ENCODE peak calls at places on chromosome 3, in eight cellular contexts. One of them, this sample, is unnamed.

GRCh38 chr3:48788544-48789162 is 59.0 kb downstream of the PRKAR2A start:
- DNase-seq in heart right ventricle: no peak
- DNase-seq in cardiac fibroblast: no peak
- DNase-seq in OCI-LY7: no peak
- DNase-seq in IMR-90: no peak
- DNase-seq in fibroblast of the aortic adventitia: no peak
- DNase-seq in CD8-positive, alpha-beta T cell: no peak
- DNase-seq in effector memory CD4-positive, alpha-beta T cell: no peak
- DNase-seq in this sample: no peak

GRCh38 chr3:45367451-45367850 is 20.9 kb upstream of the LARS2 start:
- DNase-seq in IMR-90: peak
- DNase-seq in OCI-LY7: no peak
- DNase-seq in effector memory CD4-positive, alpha-beta T cell: no peak
- DNase-seq in cardiac fibroblast: no peak
- DNase-seq in heart right ventricle: no peak
- DNase-seq in fibroblast of the aortic adventitia: peak
- DNase-seq in CD8-positive, alpha-beta T cell: no peak
- DNase-seq in this sample: no peak

GRCh38 chr3:183279371-183279770 is 26.3 kb downstream of the B3GNT5 start:
- DNase-seq in IMR-90: no peak
- DNase-seq in CD8-positive, alpha-beta T cell: no peak
- DNase-seq in heart right ventricle: no peak
- DNase-seq in fibroblast of the aortic adventitia: no peak
- DNase-seq in effector memory CD4-positive, alpha-beta T cell: no peak
- DNase-seq in OCI-LY7: no peak
- DNase-seq in cardiac fibroblast: no peak
- DNase-seq in this sample: no peak

GRCh38 chr3:196198771-196199753 is 12.1 kb downstream of the ZDHHC19 start:
- DNase-seq in IMR-90: no peak
- DNase-seq in heart right ventricle: no peak
- DNase-seq in effector memory CD4-positive, alpha-beta T cell: no peak
- DNase-seq in fibroblast of the aortic adventitia: no peak
- DNase-seq in CD8-positive, alpha-beta T cell: no peak
- DNase-seq in cardiac fibroblast: no peak
- DNase-seq in OCI-LY7: peak
- DNase-seq in this sample: no peak

GRCh38 chr3:129060276-129061076 is at the start of gene GP9:
- DNase-seq in CD8-positive, alpha-beta T cell: no peak
- DNase-seq in IMR-90: no peak
- DNase-seq in cardiac fibroblast: no peak
- DNase-seq in OCI-LY7: no peak
- DNase-seq in heart right ventricle: no peak
- DNase-seq in effector memory CD4-positive, alpha-beta T cell: no peak
- DNase-seq in fibroblast of the aortic adventitia: no peak
- DNase-seq in this sample: no peak

GRCh38 chr3:45554001-45554691 is 40.4 kb upstream of the LIMD1 start:
- DNase-seq in OCI-LY7: peak
- DNase-seq in CD8-positive, alpha-beta T cell: no peak
- DNase-seq in IMR-90: peak
- DNase-seq in cardiac fibroblast: peak
- DNase-seq in heart right ventricle: peak
- DNase-seq in fibroblast of the aortic adventitia: no peak
- DNase-seq in effector memory CD4-positive, alpha-beta T cell: no peak
- DNase-seq in this sample: no peak

GRCh38 chr3:14130707-14131106 is 5.9 kb downstream of the TMEM43 start:
- DNase-seq in OCI-LY7: no peak
- DNase-seq in effector memory CD4-positive, alpha-beta T cell: no peak
- DNase-seq in cardiac fibroblast: no peak
- DNase-seq in heart right ventricle: no peak
- DNase-seq in CD8-positive, alpha-beta T cell: no peak
- DNase-seq in fibroblast of the aortic adventitia: no peak
- DNase-seq in IMR-90: no peak
- DNase-seq in this sample: no peak

GRCh38 chr3:40173291-40173710 is 136.2 kb upstream of the EIF1B start:
- DNase-seq in fibroblast of the aortic adventitia: no peak
- DNase-seq in CD8-positive, alpha-beta T cell: no peak
- DNase-seq in IMR-90: no peak
- DNase-seq in cardiac fibroblast: no peak
- DNase-seq in heart right ventricle: no peak
- DNase-seq in effector memory CD4-positive, alpha-beta T cell: no peak
- DNase-seq in OCI-LY7: no peak
- DNase-seq in this sample: no peak

GRCh38 chr3:171339606-171340005 is 120.6 kb downstream of the TNIK start:
- DNase-seq in CD8-positive, alpha-beta T cell: no peak
- DNase-seq in effector memory CD4-positive, alpha-beta T cell: no peak
- DNase-seq in IMR-90: no peak
- DNase-seq in cardiac fibroblast: no peak
- DNase-seq in heart right ventricle: no peak
- DNase-seq in OCI-LY7: no peak
- DNase-seq in fibroblast of the aortic adventitia: no peak
- DNase-seq in this sample: no peak

GRCh38 chr3:100087203-100087602 is 27.1 kb downstream of the FILIP1L start:
- DNase-seq in fibroblast of the aortic adventitia: peak
- DNase-seq in heart right ventricle: no peak
- DNase-seq in OCI-LY7: no peak
- DNase-seq in cardiac fibroblast: peak
- DNase-seq in CD8-positive, alpha-beta T cell: no peak
- DNase-seq in effector memory CD4-positive, alpha-beta T cell: no peak
- DNase-seq in IMR-90: peak
- DNase-seq in this sample: peak

GRCh38 chr3:150365132-150365604 is 42.9 kb upstream of the TSC22D2 start:
- DNase-seq in heart right ventricle: no peak
- DNase-seq in IMR-90: peak
- DNase-seq in cardiac fibroblast: peak
- DNase-seq in CD8-positive, alpha-beta T cell: no peak
- DNase-seq in OCI-LY7: no peak
- DNase-seq in effector memory CD4-positive, alpha-beta T cell: no peak
- DNase-seq in fibroblast of the aortic adventitia: peak
- DNase-seq in this sample: peak

GRCh38 chr3:46892285-46893145 is 15.0 kb downstream of the PTH1R start:
- DNase-seq in fibroblast of the aortic adventitia: peak
- DNase-seq in cardiac fibroblast: peak
- DNase-seq in OCI-LY7: no peak
- DNase-seq in effector memory CD4-positive, alpha-beta T cell: no peak
- DNase-seq in heart right ventricle: peak
- DNase-seq in IMR-90: peak
- DNase-seq in CD8-positive, alpha-beta T cell: no peak
- DNase-seq in this sample: peak

GRCh38 chr3:188431553-188431952 is 277.6 kb downstream of the LPP start:
- DNase-seq in IMR-90: peak
- DNase-seq in fibroblast of the aortic adventitia: peak
- DNase-seq in cardiac fibroblast: peak
- DNase-seq in heart right ventricle: no peak
- DNase-seq in OCI-LY7: no peak
- DNase-seq in effector memory CD4-positive, alpha-beta T cell: no peak
- DNase-seq in CD8-positive, alpha-beta T cell: no peak
- DNase-seq in this sample: no peak

GRCh38 chr3:42562047-42562907 is 19.5 kb downstream of the SEC22C start:
- DNase-seq in OCI-LY7: no peak
- DNase-seq in fibroblast of the aortic adventitia: no peak
- DNase-seq in effector memory CD4-positive, alpha-beta T cell: no peak
- DNase-seq in IMR-90: peak
- DNase-seq in cardiac fibroblast: no peak
- DNase-seq in CD8-positive, alpha-beta T cell: no peak
- DNase-seq in heart right ventricle: no peak
- DNase-seq in this sample: no peak

GRCh38 chr3:197257711-197258110 is 40.7 kb downstream of the DLG1 start:
- DNase-seq in fibroblast of the aortic adventitia: no peak
- DNase-seq in CD8-positive, alpha-beta T cell: no peak
- DNase-seq in heart right ventricle: no peak
- DNase-seq in IMR-90: no peak
- DNase-seq in cardiac fibroblast: no peak
- DNase-seq in OCI-LY7: no peak
- DNase-seq in effector memory CD4-positive, alpha-beta T cell: no peak
- DNase-seq in this sample: no peak

GRCh38 chr3:138234401-138235179 is 47.5 kb downstream of the ARMC8 start:
- DNase-seq in IMR-90: peak
- DNase-seq in OCI-LY7: no peak
- DNase-seq in cardiac fibroblast: no peak
- DNase-seq in effector memory CD4-positive, alpha-beta T cell: no peak
- DNase-seq in fibroblast of the aortic adventitia: peak
- DNase-seq in CD8-positive, alpha-beta T cell: no peak
- DNase-seq in heart right ventricle: no peak
- DNase-seq in this sample: no peak

GRCh38 chr3:126854666-126855065 is 128.2 kb upstream of the PLXNA1 start:
- DNase-seq in IMR-90: no peak
- DNase-seq in cardiac fibroblast: no peak
- DNase-seq in fibroblast of the aortic adventitia: no peak
- DNase-seq in OCI-LY7: no peak
- DNase-seq in heart right ventricle: no peak
- DNase-seq in effector memory CD4-positive, alpha-beta T cell: no peak
- DNase-seq in CD8-positive, alpha-beta T cell: no peak
- DNase-seq in this sample: no peak

GRCh38 chr3:22940285-22940684 is 262.8 kb upstream of the UBE2E2 start:
- DNase-seq in OCI-LY7: no peak
- DNase-seq in CD8-positive, alpha-beta T cell: no peak
- DNase-seq in IMR-90: no peak
- DNase-seq in heart right ventricle: no peak
- DNase-seq in effector memory CD4-positive, alpha-beta T cell: no peak
- DNase-seq in fibroblast of the aortic adventitia: no peak
- DNase-seq in cardiac fibroblast: no peak
- DNase-seq in this sample: no peak

GRCh38 chr3:22938739-22939138 is 264.4 kb upstream of the UBE2E2 start:
- DNase-seq in cardiac fibroblast: no peak
- DNase-seq in OCI-LY7: peak
- DNase-seq in CD8-positive, alpha-beta T cell: no peak
- DNase-seq in heart right ventricle: no peak
- DNase-seq in fibroblast of the aortic adventitia: no peak
- DNase-seq in effector memory CD4-positive, alpha-beta T cell: no peak
- DNase-seq in IMR-90: no peak
- DNase-seq in this sample: no peak

GRCh38 chr3:22934973-22935372 is 268.2 kb upstream of the UBE2E2 start:
- DNase-seq in effector memory CD4-positive, alpha-beta T cell: no peak
- DNase-seq in cardiac fibroblast: no peak
- DNase-seq in fibroblast of the aortic adventitia: peak
- DNase-seq in IMR-90: no peak
- DNase-seq in OCI-LY7: no peak
- DNase-seq in heart right ventricle: peak
- DNase-seq in CD8-positive, alpha-beta T cell: no peak
- DNase-seq in this sample: peak

GRCh38 chr3:22939349-22939748 is 263.8 kb upstream of the UBE2E2 start:
- DNase-seq in effector memory CD4-positive, alpha-beta T cell: no peak
- DNase-seq in OCI-LY7: no peak
- DNase-seq in heart right ventricle: no peak
- DNase-seq in IMR-90: peak
- DNase-seq in CD8-positive, alpha-beta T cell: no peak
- DNase-seq in cardiac fibroblast: peak
- DNase-seq in fibroblast of the aortic adventitia: peak
- DNase-seq in this sample: no peak

DNA sequence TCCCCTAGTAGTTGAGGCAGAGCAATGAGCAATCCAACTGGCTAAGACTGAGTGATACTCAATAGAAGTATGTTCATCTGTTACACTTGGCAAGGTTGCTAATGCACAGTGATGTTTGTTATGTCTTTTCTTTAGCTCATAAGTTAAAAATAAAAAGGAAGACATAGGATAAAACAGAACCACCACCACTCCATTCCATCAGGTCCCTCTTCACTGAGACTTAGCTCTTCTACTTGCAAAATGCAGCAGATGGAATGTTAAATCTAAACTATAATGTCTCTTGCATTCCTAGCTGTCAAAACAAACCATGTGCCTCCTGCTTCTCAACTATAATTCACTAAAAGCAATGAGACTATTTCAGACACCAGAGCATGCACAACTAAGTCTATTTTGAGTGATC is 265.6 kb upstream of the UBE2E2 start:
- DNase-seq in CD8-positive, alpha-beta T cell: no peak
- DNase-seq in OCI-LY7: no peak
- DNase-seq in IMR-90: peak
- DNase-seq in fibroblast of the aortic adventitia: no peak
- DNase-seq in cardiac fibroblast: no peak
- DNase-seq in heart right ventricle: no peak
- DNase-seq in effector memory CD4-positive, alpha-beta T cell: no peak
- DNase-seq in this sample: no peak
- H3K4me3 ChIP-seq in CD8-positive, alpha-beta T cell: no peak
- H3K4me3 ChIP-seq in OCI-LY7: no peak
- H3K4me3 ChIP-seq in IMR-90: no peak
- H3K4me3 ChIP-seq in fibroblast of the aortic adventitia: no peak
- H3K4me3 ChIP-seq in cardiac fibroblast: no peak
- H3K4me3 ChIP-seq in heart right ventricle: no peak
- H3K4me3 ChIP-seq in effector memory CD4-positive, alpha-beta T cell: no peak
- H3K4me3 ChIP-seq in this sample: no peak

GRCh38 chr3:117035785-117036184 is 326.2 kb downstream of the TUSC7 start:
- DNase-seq in CD8-positive, alpha-beta T cell: no peak
- DNase-seq in fibroblast of the aortic adventitia: no peak
- DNase-seq in IMR-90: peak
- DNase-seq in OCI-LY7: no peak
- DNase-seq in effector memory CD4-positive, alpha-beta T cell: no peak
- DNase-seq in cardiac fibroblast: peak
- DNase-seq in heart right ventricle: no peak
- DNase-seq in this sample: no peak

DNA sequence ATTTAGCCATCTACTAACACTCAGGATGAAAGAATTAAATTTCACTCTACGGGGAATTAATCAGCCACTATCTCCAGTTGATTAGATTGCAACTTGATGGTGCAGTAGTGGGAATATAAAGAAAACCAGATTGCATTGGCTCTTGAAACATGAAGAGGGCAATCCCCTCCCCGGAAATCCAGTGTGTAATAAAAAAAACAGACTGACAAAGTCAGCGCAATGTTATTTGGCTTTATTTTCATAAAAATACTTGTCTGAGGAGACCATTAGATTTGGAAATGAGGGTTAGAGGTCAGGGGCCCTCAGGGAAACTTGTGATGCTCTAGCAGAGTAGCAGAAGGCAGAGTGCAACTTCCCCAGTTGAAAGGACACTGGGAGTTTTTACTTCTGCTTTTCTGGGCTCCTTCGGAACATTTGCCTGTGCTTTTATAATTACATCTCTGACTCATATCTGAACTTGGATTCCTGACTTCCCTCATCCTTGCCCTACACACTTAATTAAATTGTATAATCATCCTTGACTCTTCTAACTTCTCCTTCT is 326.8 kb downstream of the TUSC7 start:
- DNase-seq in IMR-90: peak
- DNase-seq in fibroblast of the aortic adventitia: peak
- DNase-seq in effector memory CD4-positive, alpha-beta T cell: no peak
- DNase-seq in cardiac fibroblast: peak
- DNase-seq in OCI-LY7: no peak
- DNase-seq in heart right ventricle: peak
- DNase-seq in CD8-positive, alpha-beta T cell: no peak
- DNase-seq in this sample: peak
- H3K4me3 ChIP-seq in IMR-90: no peak
- H3K4me3 ChIP-seq in fibroblast of the aortic adventitia: peak
- H3K4me3 ChIP-seq in effector memory CD4-positive, alpha-beta T cell: no peak
- H3K4me3 ChIP-seq in cardiac fibroblast: no peak
- H3K4me3 ChIP-seq in OCI-LY7: no peak
- H3K4me3 ChIP-seq in heart right ventricle: no peak
- H3K4me3 ChIP-seq in CD8-positive, alpha-beta T cell: no peak
- H3K4me3 ChIP-seq in this sample: no peak

GRCh38 chr3:168546707-168547106 is 451.0 kb upstream of the GOLIM4 start:
- DNase-seq in IMR-90: no peak
- DNase-seq in CD8-positive, alpha-beta T cell: no peak
- DNase-seq in cardiac fibroblast: no peak
- DNase-seq in effector memory CD4-positive, alpha-beta T cell: no peak
- DNase-seq in fibroblast of the aortic adventitia: no peak
- DNase-seq in heart right ventricle: no peak
- DNase-seq in OCI-LY7: no peak
- DNase-seq in this sample: peak
- H3K4me3 ChIP-seq in IMR-90: no peak
- H3K4me3 ChIP-seq in CD8-positive, alpha-beta T cell: no peak
- H3K4me3 ChIP-seq in cardiac fibroblast: no peak
- H3K4me3 ChIP-seq in effector memory CD4-positive, alpha-beta T cell: no peak
- H3K4me3 ChIP-seq in fibroblast of the aortic adventitia: no peak
- H3K4me3 ChIP-seq in heart right ventricle: no peak
- H3K4me3 ChIP-seq in OCI-LY7: no peak
- H3K4me3 ChIP-seq in this sample: no peak

GRCh38 chr3:155500429-155500828 is 206.9 kb upstream of the STRIT1 start:
- DNase-seq in CD8-positive, alpha-beta T cell: no peak
- DNase-seq in effector memory CD4-positive, alpha-beta T cell: no peak
- DNase-seq in heart right ventricle: no peak
- DNase-seq in fibroblast of the aortic adventitia: no peak
- DNase-seq in OCI-LY7: no peak
- DNase-seq in cardiac fibroblast: no peak
- DNase-seq in IMR-90: no peak
- DNase-seq in this sample: no peak
- H3K4me3 ChIP-seq in CD8-positive, alpha-beta T cell: no peak
- H3K4me3 ChIP-seq in effector memory CD4-positive, alpha-beta T cell: no peak
- H3K4me3 ChIP-seq in heart right ventricle: no peak
- H3K4me3 ChIP-seq in fibroblast of the aortic adventitia: no peak
- H3K4me3 ChIP-seq in OCI-LY7: no peak
- H3K4me3 ChIP-seq in cardiac fibroblast: no peak
- H3K4me3 ChIP-seq in IMR-90: no peak
- H3K4me3 ChIP-seq in this sample: no peak

This sample was measured in MG63.